ENCODE peak calls at places on chromosomes 13 and 19, in six cellular contexts. J is activated CD8-positive, alpha-beta T cell treated with anti-CD3 and anti-CD28 coated beads for 36 hours; D is activated naive CD4-positive, alpha-beta T cell treated with anti-CD3 and anti-CD28 coated beads, Interleukin-2, amount 50 U/mL, for 72 hours; E is stimulated activated naive CD8-positive, alpha-beta T cell treated with anti-CD3 and anti-CD28 coated beads, Interleukin-15, amount 100 ng/mL, for 72 hours; C is gastroesophageal sphincter; X is mucosa of descending colon. U is an unnamed sample.
A peak's percentile ranks its signal among the peaks of the same experiment; 100 is the strongest.

GRCh38 chr13:81171065-81171647 is 830.2 kb upstream of the SPRY2 start:
- ATAC-seq in J (no peak), D (no peak), E (no peak), C (no peak), X (peak; percentile 41), U (no peak)

GRCh38 chr13:97125810-97126738 is 96.1 kb upstream of the MBNL2 start:
- ATAC-seq in J (peak; percentile 92), D (peak; percentile 92), E (peak; percentile 95), C (peak; percentile 61), X (peak; percentile 35), U (peak; percentile 91)

GRCh38 chr13:42056585-42056984 is 8.1 kb downstream of the DGKH start:
- ATAC-seq in J (no peak), D (no peak), E (no peak), C (no peak), X (no peak), U (no peak)

GRCh38 chr19:28737526-28737925 is 475.4 kb downstream of the UQCRFS1 start:
- ATAC-seq in J (no peak), D (no peak), E (no peak), C (no peak), X (no peak), U (no peak)

GRCh38 chr13:73218181-73218580 is 159.4 kb downstream of the KLF5 start:
- ATAC-seq in J (no peak), D (no peak), E (no peak), C (no peak), X (no peak), U (no peak)

GRCh38 chr13:46101488-46102289 is 3.1 kb downstream of the CPB2 start:
- ATAC-seq in J (no peak), D (no peak), E (no peak), C (no peak), X (no peak), U (no peak)

GRCh38 chr13:76822691-76823267 is 63.4 kb downstream of the KCTD12 start:
- ATAC-seq in J (peak; percentile 58), D (peak; percentile 57), E (peak; percentile 62), C (no peak), X (peak; percentile 90), U (peak; percentile 46)

GRCh38 chr13:50761406-50761805 is 82.1 kb downstream of the DLEU7 start:
- ATAC-seq in J (no peak), D (no peak), E (no peak), C (no peak), X (no peak), U (no peak)

U was measured in activated T-helper 17 cell treated with anti-CD3 and anti-CD28 coated beads, Interleukin-2, amount 50 U/mL, for 72 hours.